ENCODE peak calls at places on chromosome 5, in five cellular contexts. G is hepatocyte, W is ascending aorta, S is heart left ventricle, B is IMR-90. Y is an unnamed sample. For H3K27me3, the result is how much of the 10 kb centered on the place peaks cover.

GRCh38 chr5:554284-554988 is 30.2 kb upstream of the SLC9A3 start:
- DNase-seq in G (no peak), W (no peak), S (no peak), B (no peak), Y (no peak)

GRCh38 chr5:124698774-124699173 is 47.7 kb downstream of the ZNF608 start:
- DNase-seq in G (no peak), W (no peak), S (no peak), B (peak), Y (no peak)

GRCh38 chr5:123937230-123937629 is 425.3 kb downstream of the CSNK1G3 start:
- DNase-seq in G (peak), W (no peak), S (no peak), B (peak), Y (no peak)

GRCh38 chr5:179841621-179842020 is 17.0 kb downstream of the MRNIP start:
- DNase-seq in G (no peak), W (no peak), S (no peak), B (no peak), Y (no peak)

GRCh38 chr5:34499001-34499734 is 157.0 kb upstream of the RAI14 start:
- DNase-seq in G (peak), W (no peak), S (no peak), B (peak), Y (no peak)

GRCh38 chr5:124512236-124512635 is 234.2 kb downstream of the ZNF608 start:
- DNase-seq in G (no peak), W (no peak), S (no peak), B (peak), Y (no peak)

GRCh38 chr5:76732405-76733048 is 16.6 kb downstream of the F2R start:
- DNase-seq in G (no peak), W (no peak), S (no peak), B (no peak), Y (no peak)

GRCh38 chr5:400282-401215 is 42.4 kb upstream of the EXOC3 start:
- DNase-seq in G (no peak), W (no peak), S (peak), B (peak), Y (peak)

GRCh38 chr5:91150636-91151035 is 232.5 kb downstream of the ARRDC3 start:
- DNase-seq in G (no peak), W (no peak), S (no peak), B (no peak), Y (no peak)

GRCh38 chr5:151216781-151217180 is 7.1 kb downstream of the CCDC69 start:
- DNase-seq in G (no peak), W (no peak), S (no peak), B (no peak), Y (no peak)

GRCh38 chr5:143217065-143217803 is 186.3 kb downstream of the NR3C1 start:
- DNase-seq in G (peak), W (no peak), S (no peak), B (peak), Y (no peak)

GRCh38 chr5:175635854-175636253 is 22.0 kb upstream of the HRH2 start:
- DNase-seq in G (no peak), W (no peak), S (no peak), B (no peak), Y (no peak)

GRCh38 chr5:1666221-1666620 is 133.4 kb downstream of the MRPL36 start:
- DNase-seq in G (no peak), W (no peak), S (no peak), B (no peak), Y (no peak)

GRCh38 chr5:1668141-1668721 is 131.4 kb downstream of the MRPL36 start:
- DNase-seq in G (peak), W (no peak), S (peak), B (no peak), Y (no peak)

GRCh38 chr5:1667648-1668140 is 131.9 kb downstream of the MRPL36 start:
- DNase-seq in G (no peak), W (no peak), S (peak), B (no peak), Y (no peak)

GRCh38 chr5:1665803-1666202 is 133.8 kb downstream of the MRPL36 start:
- DNase-seq in G (no peak), W (no peak), S (no peak), B (no peak), Y (no peak)

DNA sequence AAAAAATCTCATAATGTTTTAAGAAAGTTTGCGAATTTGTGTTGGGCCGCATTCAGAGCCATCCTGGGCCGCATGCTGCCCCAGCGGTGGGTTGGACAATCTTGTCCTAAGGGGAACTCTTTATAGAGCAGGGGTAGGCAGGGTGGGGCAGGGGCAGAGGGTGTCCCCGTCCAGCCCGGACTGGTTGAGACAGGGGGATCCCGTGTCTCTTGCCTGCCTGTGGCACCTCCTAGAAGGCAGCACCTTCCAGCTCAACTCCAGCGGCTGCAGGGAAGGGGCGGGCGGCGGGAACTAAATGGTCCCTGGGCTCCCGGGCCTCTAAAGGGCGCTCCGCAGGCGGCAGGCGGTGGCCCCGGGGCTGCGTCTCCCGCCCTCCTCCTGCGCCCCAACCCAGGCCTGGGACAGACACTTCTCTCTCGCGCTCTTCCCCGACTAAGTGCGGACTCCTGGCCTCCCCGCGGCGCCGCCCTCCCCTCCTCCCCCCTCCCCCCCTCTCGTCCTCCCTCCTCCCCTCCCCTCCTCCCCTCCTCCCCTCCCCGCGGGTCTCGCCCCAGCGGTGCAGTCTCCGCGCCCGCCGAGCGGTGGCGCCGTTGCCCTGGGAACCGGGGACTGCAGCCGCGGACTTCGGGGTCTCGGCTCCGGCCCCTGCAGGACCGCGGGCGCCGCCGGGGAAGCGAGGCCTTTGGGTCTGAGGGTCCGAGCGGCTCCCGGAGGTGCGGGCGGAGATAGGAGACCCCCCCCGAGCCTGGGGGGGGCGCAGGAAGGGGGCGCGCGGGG is 132.6 kb downstream of the MRPL36 start:
- DNase-seq in G (peak), W (no peak), S (peak), B (no peak), Y (no peak)
- H3K27me3 ChIP-seq in G (under half), W (under half), S (under half), B (half or more), Y (under half)

GRCh38 chr5:154648229-154648628 is 106.9 kb upstream of the LARP1 start:
- DNase-seq in G (no peak), W (no peak), S (no peak), B (no peak), Y (no peak)

GRCh38 chr5:154644745-154645411 is 110.3 kb upstream of the LARP1 start:
- DNase-seq in G (no peak), W (no peak), S (no peak), B (no peak), Y (no peak)

GRCh38 chr5:154648706-154649105 is 106.5 kb upstream of the LARP1 start:
- DNase-seq in G (peak), W (no peak), S (no peak), B (peak), Y (no peak)

GRCh38 chr5:154646841-154647759 is 108.1 kb upstream of the LARP1 start:
- DNase-seq in G (peak), W (no peak), S (peak), B (peak), Y (no peak)

DNA sequence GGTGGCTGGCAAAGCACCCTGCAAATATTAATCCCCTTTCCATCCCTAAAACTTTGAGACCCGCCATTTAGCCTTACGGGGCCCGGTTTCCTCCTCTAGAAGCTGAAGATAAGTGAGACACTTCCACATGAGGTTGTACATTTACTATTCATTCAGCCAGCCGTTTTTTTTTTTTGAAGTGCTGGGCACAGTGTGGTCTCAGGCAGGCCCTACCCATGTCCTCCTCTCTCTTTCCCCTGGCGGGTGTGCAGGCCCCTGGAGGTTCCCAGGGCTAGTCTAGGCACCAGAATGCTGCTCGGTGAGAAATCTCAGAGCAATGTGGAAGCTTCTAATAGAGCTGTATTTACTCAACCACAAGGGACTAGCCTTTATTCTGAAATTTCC is 107.4 kb upstream of the LARP1 start:
- DNase-seq in G (peak), W (no peak), S (no peak), B (no peak), Y (no peak)
- H3K27ac ChIP-seq in G (peak), W (no peak), S (no peak), B (no peak), Y (no peak)

GRCh38 chr5:181060231-181060590 is 20.1 kb downstream of the BTNL9 start:
- DNase-seq in G (no peak), W (no peak), S (no peak), B (no peak), Y (no peak)
- H3K27me3 ChIP-seq in G (half or more), W (under half), S (under half), B (under half), Y (under half)

GRCh38 chr5:4230531-4230904 is 634.9 kb downstream of the IRX1 start:
- DNase-seq in G (no peak), W (no peak), S (no peak), B (no peak), Y (no peak)
- H3K27ac ChIP-seq in G (no peak), W (no peak), S (no peak), B (no peak), Y (no peak)